ENCODE peak calls at places on chromosomes 16 and 17, in six cellular contexts. Q, L, X, T, E and N are unnamed samples.

GRCh38 chr16:26645629-26646028 is 421.1 kb upstream of the C16orf82 start:
- DNase-seq in Q (no peak), L (no peak), X (no peak), T (peak; percentile 67), E (no peak), N (peak; percentile 63)

GRCh38 chr16:30185683-30186421 is 2.5 kb downstream of the CORO1A start:
- DNase-seq in Q (peak; percentile 70), L (no peak), X (no peak), T (no peak), E (peak; percentile 30), N (no peak)

GRCh38 chr17:64240741-64241347 is 22.2 kb downstream of the TEX2 start:
- DNase-seq in Q (peak; percentile 84), L (no peak), X (peak; percentile 64), T (no peak), E (peak; percentile 78), N (no peak)

GRCh38 chr17:7684856-7685532 is 2.3 kb downstream of the TP53 start:
- DNase-seq in Q (no peak), L (no peak), X (no peak), T (no peak), E (no peak), N (no peak)

GRCh38 chr16:58025351-58026138 is at the start of gene MMP15:
- DNase-seq in Q (peak; percentile 74), L (no peak), X (no peak), T (peak; percentile 94), E (peak; percentile 51), N (peak; percentile 91)

GRCh38 chr17:17165666-17166308 is 40.3 kb downstream of the PLD6 start:
- DNase-seq in Q (no peak), L (no peak), X (no peak), T (no peak), E (no peak), N (no peak)

GRCh38 chr17:72122002-72122310 is 1.1 kb downstream of the SOX9 start:
- DNase-seq in Q (no peak), L (no peak), X (no peak), T (no peak), E (no peak), N (no peak)

GRCh38 chr17:36674278-36674650 is 72.9 kb downstream of the MRM1 start:
- DNase-seq in Q (no peak), L (no peak), X (no peak), T (no peak), E (no peak), N (no peak)

GRCh38 chr16:49560018-49560830 is 186.6 kb downstream of the C16orf78 start:
- DNase-seq in Q (no peak), L (no peak), X (no peak), T (no peak), E (peak; percentile 41), N (no peak)

GRCh38 chr16:17451835-17452234 is 18.9 kb downstream of the XYLT1 start:
- DNase-seq in Q (peak; percentile 3), L (no peak), X (no peak), T (no peak), E (no peak), N (no peak)

GRCh38 chr17:48161127-48161905 is 53.8 kb downstream of the SNX11 start:
- DNase-seq in Q (no peak), L (no peak), X (no peak), T (no peak), E (no peak), N (no peak)

GRCh38 chr16:592518-593306 is 2.8 kb downstream of the RAB40C start:
- DNase-seq in Q (no peak), L (no peak), X (no peak), T (no peak), E (no peak), N (peak; percentile 82)

GRCh38 chr17:34556384-34556783 is 23.0 kb upstream of the TMEM132E start:
- DNase-seq in Q (no peak), L (no peak), X (no peak), T (peak; percentile 75), E (no peak), N (no peak)

GRCh38 chr16:4962716-4963115 is 4.6 kb downstream of the SEC14L5 start:
- DNase-seq in Q (no peak), L (no peak), X (no peak), T (no peak), E (no peak), N (no peak)
- H3K27ac ChIP-seq in Q (no peak overlapping the region), L (no peak overlapping the region), X (no peak overlapping the region), T (no peak overlapping the region), E (no peak overlapping the region), N (no peak overlapping the region)

GRCh38 chr17:57400648-57401047 is 144.3 kb downstream of the MSI2 start:
- DNase-seq in Q (no peak), L (no peak), X (no peak), T (no peak), E (no peak), N (peak; percentile 26)

GRCh38 chr17:57401556-57402488 is 145.5 kb downstream of the MSI2 start:
- DNase-seq in Q (no peak), L (no peak), X (no peak), T (peak; percentile 17), E (no peak), N (peak; percentile 59)

GRCh38 chr17:57404073-57404472 is 147.8 kb downstream of the MSI2 start:
- DNase-seq in Q (no peak), L (no peak), X (no peak), T (no peak), E (no peak), N (peak; percentile 43)

GRCh38 chr17:57403241-57403640 is 146.9 kb downstream of the MSI2 start:
- DNase-seq in Q (no peak), L (no peak), X (no peak), T (no peak), E (no peak), N (no peak)

DNA sequence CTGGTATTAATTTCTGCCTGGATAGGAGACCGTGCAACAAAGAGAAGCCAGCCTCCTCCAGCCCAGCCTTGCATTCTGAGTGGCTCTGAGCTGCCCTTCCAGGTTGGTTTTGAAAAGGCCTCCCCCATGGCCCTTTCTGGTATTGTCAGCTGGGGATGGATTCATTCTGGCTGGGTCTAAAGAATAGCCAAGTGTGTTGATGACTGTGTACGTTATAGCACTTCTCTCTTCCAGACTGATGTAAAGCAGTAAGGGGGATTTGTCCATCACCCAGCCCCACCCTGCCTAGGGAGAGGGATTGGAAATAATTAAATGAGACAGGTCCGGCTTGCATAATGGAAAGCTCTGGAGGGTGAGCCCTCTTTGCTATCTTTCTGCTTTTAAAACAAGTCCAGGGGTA is 146.4 kb downstream of the MSI2 start:
- DNase-seq in Q (no peak), L (no peak), X (no peak), T (no peak), E (no peak), N (peak; percentile 54)
- H3K27ac ChIP-seq in Q (no peak overlapping the region), L (no peak overlapping the region), X (no peak overlapping the region), T (no peak overlapping the region), E (no peak overlapping the region), N (peak overlapping the region; percentile 43)

GRCh38 chr17:19570497-19571151 is 37.0 kb downstream of the SLC47A1 start:
- DNase-seq in Q (no peak), L (no peak), X (no peak), T (no peak), E (no peak), N (no peak)
- H3K27ac ChIP-seq in Q (no peak overlapping the region), L (no peak overlapping the region), X (no peak overlapping the region), T (no peak overlapping the region), E (no peak overlapping the region), N (no peak overlapping the region)

GRCh38 chr16:70695351-70696070 is 9.7 kb upstream of the MTSS2 start:
- DNase-seq in Q (no peak), L (no peak), X (no peak), T (peak; percentile 67), E (no peak), N (no peak)
- H3K27ac ChIP-seq in Q (peak overlapping the region; percentile 99), L (no peak overlapping the region), X (peak overlapping the region; percentile 39), T (peak overlapping the region; percentile 64), E (peak overlapping the region; percentile 97), N (peak overlapping the region; percentile 39)

GRCh38 chr17:74445156-74445555 is 13.3 kb downstream of the GPRC5C start:
- DNase-seq in Q (no peak), L (no peak), X (no peak), T (no peak), E (no peak), N (no peak)
- H3K27ac ChIP-seq in Q (peak overlapping the region; percentile 85), L (no peak overlapping the region), X (peak overlapping the region; percentile 11), T (no peak overlapping the region), E (peak overlapping the region; percentile 15), N (no peak overlapping the region)

DNA sequence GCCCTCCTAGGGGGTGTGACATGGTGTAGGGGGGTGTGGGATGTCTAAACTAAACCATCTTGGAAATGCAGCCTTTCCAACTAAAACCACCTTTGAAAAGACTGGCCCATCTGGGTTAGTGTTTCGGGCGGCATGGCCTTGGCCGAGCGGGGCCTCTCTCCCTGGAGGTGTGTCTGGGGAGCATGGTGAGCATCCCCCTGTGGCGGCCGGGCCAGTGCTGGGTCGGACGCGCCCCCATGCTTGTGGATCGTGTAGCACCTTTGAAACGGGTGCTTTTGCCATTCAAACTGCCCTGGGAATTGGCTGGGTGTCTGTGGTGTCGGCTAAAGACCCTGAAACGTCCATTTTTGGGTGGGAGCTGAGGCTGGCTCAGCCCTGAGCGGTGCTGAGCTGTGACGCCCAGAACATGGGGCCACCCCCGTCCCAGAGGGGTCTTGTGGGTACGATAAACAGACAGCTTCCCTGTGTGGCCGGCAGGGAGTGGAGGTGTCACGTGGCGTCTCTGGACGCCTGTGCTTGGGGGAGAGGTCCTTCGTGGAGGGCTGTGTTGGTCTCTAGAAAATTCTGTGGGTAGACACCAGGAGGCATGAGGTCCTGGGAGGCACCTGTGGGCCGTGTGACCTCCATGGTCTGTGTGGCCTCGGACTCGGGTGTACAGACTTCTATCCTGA is 6.3 kb downstream of the METRNL start:
- DNase-seq in Q (no peak), L (no peak), X (no peak), T (no peak), E (no peak), N (no peak)
- H3K27ac ChIP-seq in Q (peak overlapping the region; percentile 50), L (no peak overlapping the region), X (peak overlapping the region; percentile 98), T (no peak overlapping the region), E (peak overlapping the region; percentile 80), N (no peak overlapping the region)

DNA sequence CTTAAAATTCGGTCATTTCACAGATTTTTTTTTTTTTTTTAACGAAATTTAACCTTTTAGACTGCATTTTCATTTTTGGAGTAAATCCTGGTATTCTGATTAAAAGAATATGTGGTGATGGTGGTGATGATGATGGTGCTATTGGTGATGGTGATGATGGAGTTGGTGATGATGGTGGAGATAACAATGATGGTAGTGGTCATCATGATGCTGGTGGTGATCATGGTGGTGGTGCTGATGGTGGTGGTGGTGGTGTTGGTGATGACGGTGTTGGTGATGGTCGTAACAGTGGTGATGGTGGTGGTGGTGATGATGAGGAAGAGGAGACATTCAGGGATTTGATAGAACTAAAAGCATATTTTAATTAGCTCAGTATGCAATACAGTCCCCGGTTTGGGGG is 84.0 kb downstream of the TNRC6C start:
- DNase-seq in Q (no peak), L (no peak), X (no peak), T (no peak), E (no peak), N (no peak)
- H3K27ac ChIP-seq in Q (no peak overlapping the region), L (no peak overlapping the region), X (no peak overlapping the region), T (no peak overlapping the region), E (peak overlapping the region; percentile 92), N (no peak overlapping the region)